ENCODE peak calls at places on chromosomes 2 and 18, in four cellular contexts. D is HCT116, B is H1, X is GM12878. U is an unnamed sample.

GRCh38 chr18:72762505-72763122 is 105.2 kb downstream of the NETO1 start:
- DNase-seq in D (peak), B (no peak), X (peak), U (peak)

GRCh38 chr2:127052771-127053691 is 53.9 kb downstream of the BIN1 start:
- DNase-seq in D (no peak), B (no peak), X (no peak), U (no peak)

GRCh38 chr2:35199298-35199697 is 1156.3 kb upstream of the CRIM1 start:
- DNase-seq in D (no peak), B (no peak), X (no peak), U (no peak)

GRCh38 chr18:46630991-46631390 is 26.0 kb downstream of the LOXHD1 start:
- DNase-seq in D (no peak), B (no peak), X (no peak), U (no peak)

GRCh38 chr2:105092797-105093196 is 54.9 kb downstream of the MRPS9 start:
- DNase-seq in D (no peak), B (no peak), X (no peak), U (no peak)

GRCh38 chr2:60707750-60708371 is 48.2 kb upstream of the PAPOLG start:
- DNase-seq in D (peak), B (peak), X (peak), U (peak)

GRCh38 chr2:160940699-160941098 is 219.5 kb upstream of the TANK start:
- DNase-seq in D (no peak), B (no peak), X (peak), U (no peak)

GRCh38 chr2:2660789-2661355 is 329.8 kb upstream of the MYT1L start:
- DNase-seq in D (no peak), B (no peak), X (no peak), U (no peak)

GRCh38 chr2:159091381-159091780 is 122.9 kb downstream of the TANC1 start:
- DNase-seq in D (no peak), B (no peak), X (no peak), U (no peak)

GRCh38 chr18:51229328-51229727 is 31.8 kb upstream of the MEX3C start:
- DNase-seq in D (no peak), B (no peak), X (no peak), U (no peak)

GRCh38 chr2:73020657-73021370 is 50.7 kb downstream of the SFXN5 start:
- DNase-seq in D (no peak), B (peak), X (no peak), U (no peak)

GRCh38 chr18:58584219-58585127 is 44.4 kb downstream of the ALPK2 start:
- DNase-seq in D (no peak), B (no peak), X (no peak), U (no peak)

GRCh38 chr18:2907459-2908145 is 60.8 kb downstream of the EMILIN2 start:
- DNase-seq in D (no peak), B (no peak), X (no peak), U (no peak)

GRCh38 chr2:44551497-44551896 is 189.8 kb downstream of the CAMKMT start:
- DNase-seq in D (no peak), B (no peak), X (no peak), U (no peak)

GRCh38 chr2:37415128-37415817 is 70.8 kb downstream of the QPCT start:
- DNase-seq in D (no peak), B (no peak), X (no peak), U (peak)

GRCh38 chr18:55839350-55839749 is 251.4 kb upstream of the TCF4 start:
- DNase-seq in D (no peak), B (no peak), X (no peak), U (no peak)

GRCh38 chr18:55779461-55779710 is 191.4 kb upstream of the TCF4 start:
- DNase-seq in D (no peak), B (no peak), X (no peak), U (no peak)

GRCh38 chr2:47016172-47016913 is 100.7 kb upstream of the MCFD2 start:
- DNase-seq in D (peak), B (no peak), X (no peak), U (peak)

GRCh38 chr2:226137201-226137811 is 662.3 kb downstream of the IRS1 start:
- DNase-seq in D (no peak), B (no peak), X (no peak), U (no peak)

GRCh38 chr2:119366161-119366648 is 429 bp downstream of the C2orf76 start:
- DNase-seq in D (no peak), B (no peak), X (no peak), U (peak)

GRCh38 chr2:9797681-9798556 is 45.4 kb upstream of the TAF1B start:
- DNase-seq in D (no peak), B (no peak), X (no peak), U (no peak)

GRCh38 chr18:22504251-22504650 is 86.5 kb upstream of the CTAGE1 start:
- DNase-seq in D (no peak), B (no peak), X (no peak), U (no peak)

GRCh38 chr18:28067346-28067745 is 109.6 kb downstream of the CDH2 start:
- DNase-seq in D (no peak), B (no peak), X (no peak), U (no peak)

GRCh38 chr2:232321156-232321816 is 57.3 kb upstream of the ALPP start:
- DNase-seq in D (no peak), B (peak), X (no peak), U (peak)
- TF ChIP-seq EGR1 in D (no peak), B (no peak), X (no peak), U (no peak)

DNA sequence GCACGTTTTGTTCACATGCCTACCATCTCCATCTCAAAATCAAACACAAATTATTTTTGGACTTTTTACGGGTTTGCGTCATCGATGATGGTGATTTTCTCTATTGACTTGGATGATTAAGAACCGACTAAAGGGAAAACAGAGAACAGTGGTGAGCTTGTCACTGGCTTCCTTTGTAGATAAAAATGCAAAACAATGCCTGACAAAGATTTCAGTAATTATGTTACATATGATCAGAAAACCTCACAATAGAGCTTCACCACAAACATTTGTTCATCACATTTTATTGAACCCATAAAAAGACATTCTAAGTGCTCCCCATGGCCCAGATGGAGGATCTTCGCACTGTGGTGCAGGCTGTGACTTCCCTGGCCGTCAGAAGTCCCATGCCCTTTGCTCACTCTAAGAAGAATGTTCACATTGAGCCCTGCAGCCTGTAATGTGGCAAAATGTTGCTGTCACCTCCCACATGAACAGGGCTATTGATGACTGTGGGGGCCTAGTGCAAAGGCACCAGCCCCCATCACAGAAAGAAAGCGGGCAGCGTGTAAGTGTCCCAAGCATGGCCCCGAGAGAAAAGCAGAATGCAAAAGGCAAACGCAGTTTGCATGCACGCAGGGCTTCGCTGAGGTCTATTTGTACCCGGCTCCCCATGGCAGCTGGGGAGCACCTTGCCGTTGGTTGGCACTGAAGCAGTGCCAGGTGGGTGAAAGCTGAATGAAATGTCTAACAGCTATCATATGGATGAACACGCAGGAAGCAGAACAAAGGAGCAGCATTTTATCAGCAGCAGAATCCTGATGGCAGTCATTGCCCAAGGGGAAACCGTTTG is 60.6 kb downstream of the BCL2 start:
- DNase-seq in D (no peak), B (no peak), X (no peak), U (no peak)
- TF ChIP-seq EGR1 in D (no peak), B (no peak), X (no peak), U (no peak)

DNA sequence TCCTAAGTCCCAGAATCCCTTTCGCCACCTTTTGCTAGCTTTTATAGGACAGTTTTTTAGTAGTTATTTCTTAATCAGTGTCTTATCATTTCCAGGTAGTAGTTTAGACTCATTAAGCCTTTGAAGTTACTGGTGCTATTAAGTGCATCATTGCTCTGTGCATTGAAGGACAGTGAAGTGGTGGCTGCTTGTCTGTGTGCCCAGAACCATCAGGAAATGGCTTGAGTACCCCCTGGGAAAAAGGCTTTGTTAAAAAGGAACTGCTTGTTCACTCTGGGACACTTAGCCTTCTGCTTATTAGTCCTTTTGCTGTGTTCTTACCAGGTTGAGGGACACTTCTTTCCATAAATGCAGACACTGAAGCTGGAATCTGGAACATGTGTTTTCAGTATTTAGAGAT is 30.0 kb downstream of the DTNA start:
- DNase-seq in D (no peak), B (no peak), X (no peak), U (no peak)
- TF ChIP-seq EGR1 in D (no peak), B (no peak), X (no peak), U (no peak)

GRCh38 chr2:36371070-36371962 is 15.7 kb downstream of the CRIM1 start:
- DNase-seq in D (no peak), B (no peak), X (no peak), U (no peak)
- TF ChIP-seq EGR1 in D (peak), B (peak), X (no peak), U (no peak)

GRCh38 chr2:234368861-234369261 is 128.0 kb downstream of the ARL4C start:
- DNase-seq in D (no peak), B (no peak), X (no peak), U (no peak)
- TF ChIP-seq EGR1 in D (no peak), B (no peak), X (no peak), U (no peak)